ENCODE peak calls at places on chromosomes 7 and 10, in five cellular contexts. L, E, U, T and G are unnamed samples.

GRCh38 chr10:100130786-100131185 is 49.1 kb upstream of the CPN1 start:
- DNase-seq in L (no peak), E (no peak), U (no peak), T (no peak), G (no peak)

GRCh38 chr10:6300106-6300783 is 97.5 kb downstream of the PFKFB3 start:
- DNase-seq in L (no peak), E (peak), U (peak), T (peak), G (no peak)

GRCh38 chr7:29807179-29807841 is 1.0 kb downstream of the WIPF3 start:
- DNase-seq in L (peak), E (peak), U (no peak), T (peak), G (peak)

GRCh38 chr7:3042301-3042700 is 1.4 kb downstream of the CARD11 start:
- DNase-seq in L (no peak), E (no peak), U (no peak), T (no peak), G (no peak)

GRCh38 chr7:109641445-109641844 is 1071.8 kb downstream of the DNAJB9 start:
- DNase-seq in L (no peak), E (no peak), U (peak), T (no peak), G (peak)

GRCh38 chr10:113060221-113061053 is 110.4 kb downstream of the TCF7L2 start:
- DNase-seq in L (no peak), E (peak), U (no peak), T (peak), G (peak)

GRCh38 chr10:63757067-63757466 is 235.9 kb downstream of the REEP3 start:
- DNase-seq in L (no peak), E (peak), U (no peak), T (no peak), G (no peak)

GRCh38 chr10:51530540-51530939 is 168.9 kb downstream of the CSTF2T start:
- DNase-seq in L (no peak), E (no peak), U (no peak), T (no peak), G (no peak)

GRCh38 chr7:6235029-6235627 is 37.3 kb downstream of the CYTH3 start:
- DNase-seq in L (no peak), E (no peak), U (no peak), T (no peak), G (no peak)
- H3K9ac ChIP-seq in L (no peak), E (no peak), U (no peak), T (no peak), G (no peak)

GRCh38 chr7:327305-327931 is 37.4 kb downstream of the FOXL3 start:
- DNase-seq in L (no peak), E (no peak), U (no peak), T (no peak), G (no peak)
- H3K9ac ChIP-seq in L (no peak), E (no peak), U (no peak), T (no peak), G (no peak)

DNA sequence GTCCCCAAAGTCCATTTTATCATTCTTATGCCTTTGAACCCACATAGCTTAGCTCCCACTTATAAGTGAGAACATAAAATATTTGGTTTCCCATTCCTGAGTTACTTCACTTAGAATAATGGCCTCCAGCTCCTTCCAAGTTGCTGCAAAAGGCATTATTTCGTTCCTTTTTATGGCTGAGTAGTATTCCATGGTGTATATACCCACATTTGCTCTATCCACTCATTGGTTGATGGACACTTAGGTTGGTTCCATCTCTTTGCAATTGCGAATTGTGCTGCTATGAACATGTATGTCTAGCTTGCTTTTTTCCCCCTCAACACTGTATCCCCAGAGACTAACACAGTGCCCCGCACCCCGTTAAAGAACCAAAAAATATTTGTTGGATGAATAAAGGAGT is 670 bp upstream of the CAPZA2 start:
- DNase-seq in L (no peak), E (no peak), U (no peak), T (no peak), G (no peak)
- H3K9ac ChIP-seq in L (no peak), E (peak), U (no peak), T (peak), G (no peak)

GRCh38 chr7:101862280-101863220 is 45.1 kb downstream of the CUX1 start:
- DNase-seq in L (no peak), E (no peak), U (no peak), T (no peak), G (no peak)
- H3K9ac ChIP-seq in L (no peak), E (no peak), U (no peak), T (no peak), G (no peak)

GRCh38 chr10:126222736-126223511 is 165.4 kb downstream of the ADAM12 start:
- DNase-seq in L (no peak), E (peak), U (no peak), T (peak), G (no peak)
- H3K9ac ChIP-seq in L (no peak), E (peak), U (no peak), T (peak), G (no peak)

DNA sequence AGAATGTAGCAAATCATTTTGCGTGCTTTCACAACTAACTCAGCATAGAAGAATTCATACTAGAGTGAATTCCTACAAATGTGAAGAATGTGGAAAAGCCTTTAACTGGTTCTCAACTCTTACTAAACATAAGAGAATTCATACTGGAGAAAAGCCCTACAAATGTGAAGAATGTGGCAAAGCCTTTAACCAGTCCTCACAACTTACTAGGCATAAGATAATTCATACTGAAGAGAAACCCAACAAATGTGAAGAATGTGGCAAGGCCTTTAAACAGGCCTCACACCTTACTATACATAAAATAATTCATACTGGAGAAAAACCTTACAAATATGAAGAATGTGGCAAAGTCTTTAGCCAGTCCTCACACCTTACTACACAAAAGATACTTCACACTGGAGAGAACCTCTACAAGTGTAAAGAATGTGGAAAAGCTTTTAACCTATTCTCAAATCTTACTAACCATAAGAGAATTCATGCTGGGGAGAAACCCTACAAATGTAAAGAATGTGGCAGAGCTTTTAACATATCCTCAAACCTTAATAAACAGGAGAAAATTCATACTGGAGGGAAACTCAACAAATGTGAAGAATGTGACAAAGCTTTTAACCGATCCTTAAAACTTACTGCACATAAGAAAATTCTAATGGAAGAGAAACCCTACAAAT is 40.8 kb downstream of the ZNF107 start:
- DNase-seq in L (no peak), E (no peak), U (no peak), T (no peak), G (no peak)
- H3K9ac ChIP-seq in L (no peak), E (no peak), U (no peak), T (no peak), G (no peak)

GRCh38 chr10:15313844-15314243 is 57.2 kb downstream of the FAM171A1 start:
- DNase-seq in L (no peak), E (no peak), U (no peak), T (no peak), G (no peak)
- H3K9ac ChIP-seq in L (no peak), E (no peak), U (no peak), T (peak), G (no peak)

DNA sequence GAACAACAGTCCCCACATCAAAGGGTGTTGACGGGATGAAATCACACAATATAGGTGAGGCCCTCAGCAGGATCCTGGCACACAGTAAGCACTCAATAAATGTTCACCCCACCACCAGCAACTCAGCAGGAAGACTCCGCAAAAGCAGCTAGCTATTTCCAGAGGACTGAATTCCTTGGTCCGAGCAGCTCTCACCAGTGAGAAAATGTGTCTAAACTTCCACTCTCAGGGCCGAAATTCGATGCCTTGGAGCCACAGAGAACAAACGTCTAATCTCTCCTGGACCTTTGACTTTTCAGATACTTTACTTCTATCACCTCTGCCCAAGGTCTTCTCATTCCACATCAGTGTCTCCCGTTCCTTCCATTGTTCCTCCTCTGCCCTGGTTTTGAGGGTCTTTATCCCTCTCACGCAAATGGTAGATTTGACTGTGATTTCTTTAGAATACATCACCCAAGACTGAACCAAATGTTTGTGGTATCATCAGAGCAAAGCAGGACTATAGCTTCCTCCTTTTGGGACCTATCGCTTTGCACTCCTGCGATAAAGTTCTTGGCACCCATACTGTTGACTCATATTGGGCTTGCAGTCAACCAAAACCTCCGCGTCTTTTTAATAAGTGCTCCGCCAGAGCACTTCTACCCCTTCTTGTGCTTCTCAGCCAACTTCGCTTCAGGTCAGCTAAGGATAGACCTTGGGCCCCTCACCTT is 903 bp upstream of the NT5C2 start:
- DNase-seq in L (no peak), E (peak), U (no peak), T (no peak), G (peak)
- H3K9ac ChIP-seq in L (no peak), E (peak), U (no peak), T (peak), G (no peak)

DNA sequence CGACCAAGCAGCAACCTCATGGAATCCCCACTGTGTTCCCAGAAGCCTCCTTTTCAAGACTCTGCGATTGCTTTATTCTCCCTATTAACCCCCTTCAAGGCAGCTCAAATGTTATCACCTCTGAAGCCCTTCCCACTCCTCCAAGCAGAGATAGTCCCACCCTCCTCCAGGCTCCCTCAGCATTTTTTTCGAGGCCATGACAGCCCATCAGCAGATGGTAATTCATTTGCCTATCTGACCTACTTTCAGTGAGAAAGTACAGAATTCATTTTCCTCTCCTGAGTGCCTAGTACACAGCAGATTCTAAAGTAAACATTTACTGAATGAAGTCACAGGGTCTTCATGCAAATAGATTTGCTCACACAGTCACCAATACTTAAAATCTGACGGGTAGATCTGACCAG is 47.8 kb downstream of the HERPUD2 start:
- DNase-seq in L (peak), E (no peak), U (no peak), T (no peak), G (peak)
- H3K9ac ChIP-seq in L (no peak), E (no peak), U (no peak), T (no peak), G (no peak)

DNA sequence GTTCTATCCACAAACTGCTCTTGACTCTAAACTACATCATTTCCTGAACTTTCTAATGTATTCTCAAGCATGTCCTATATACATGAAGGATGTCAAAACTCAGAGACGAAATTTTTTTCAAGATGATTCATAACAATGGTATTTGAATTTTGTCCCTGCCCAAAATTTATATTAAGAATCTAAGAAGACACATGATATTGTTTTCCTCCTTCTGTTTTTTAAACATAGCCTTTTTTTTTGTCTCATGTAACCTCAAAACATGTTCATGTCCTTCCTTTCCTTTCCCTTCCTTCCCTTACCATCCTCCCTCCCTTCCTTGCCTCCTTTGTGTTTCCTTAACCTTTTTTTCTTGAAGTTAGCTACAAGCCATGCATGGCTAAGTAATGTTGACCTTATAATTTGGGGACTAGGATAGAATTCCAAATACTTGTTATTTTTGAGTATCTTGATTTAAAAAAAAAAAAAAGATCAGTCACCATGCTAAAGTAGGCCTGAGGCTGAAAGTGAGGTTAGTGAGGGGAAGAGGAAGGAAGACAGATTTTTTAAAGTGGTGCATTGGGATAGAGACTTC is 163.0 kb downstream of the SUGCT start:
- DNase-seq in L (no peak), E (peak), U (peak), T (peak), G (no peak)
- H3K9ac ChIP-seq in L (no peak), E (no peak), U (no peak), T (no peak), G (no peak)